ENCODE peak calls at places on chromosomes 4 and X, in four cellular contexts. One of them, this sample, is unnamed.

GRCh38 chrX:119971184-119971583 is 27.6 kb upstream of the NKAP start:
- DNase-seq in Peyer's patch: no peak
- DNase-seq in left ventricle myocardium inferior: no peak
- DNase-seq in CD8-positive, alpha-beta T cell: no peak
- DNase-seq in this sample: no peak

GRCh38 chr4:80186666-80187065 is 10.6 kb upstream of the PRDM8 start:
- DNase-seq in CD8-positive, alpha-beta T cell: no peak
- DNase-seq in left ventricle myocardium inferior: no peak
- DNase-seq in Peyer's patch: no peak
- DNase-seq in this sample: no peak

GRCh38 chr4:112840061-112840460 is 203.1 kb downstream of the LARP7 start:
- DNase-seq in Peyer's patch: no peak
- DNase-seq in left ventricle myocardium inferior: no peak
- DNase-seq in CD8-positive, alpha-beta T cell: no peak
- DNase-seq in this sample: no peak

GRCh38 chr4:73019462-73020047 is 50.0 kb downstream of the COX18 start:
- DNase-seq in left ventricle myocardium inferior: no peak
- DNase-seq in Peyer's patch: no peak
- DNase-seq in CD8-positive, alpha-beta T cell: no peak
- DNase-seq in this sample: peak

GRCh38 chrX:109537324-109537665 is 651 bp downstream of the NXT2 start:
- DNase-seq in left ventricle myocardium inferior: no peak
- DNase-seq in Peyer's patch: no peak
- DNase-seq in CD8-positive, alpha-beta T cell: no peak
- DNase-seq in this sample: peak

GRCh38 chr4:25702848-25703247 is 47.2 kb downstream of the SLC34A2 start:
- DNase-seq in CD8-positive, alpha-beta T cell: no peak
- DNase-seq in left ventricle myocardium inferior: peak
- DNase-seq in Peyer's patch: no peak
- DNase-seq in this sample: no peak

GRCh38 chrX:110086916-110087484 is 84.1 kb downstream of the TMEM164 start:
- DNase-seq in Peyer's patch: no peak
- DNase-seq in left ventricle myocardium inferior: no peak
- DNase-seq in CD8-positive, alpha-beta T cell: no peak
- DNase-seq in this sample: peak

GRCh38 chr4:119632216-119632615 is 3.6 kb upstream of the PDE5A start:
- DNase-seq in left ventricle myocardium inferior: no peak
- DNase-seq in CD8-positive, alpha-beta T cell: no peak
- DNase-seq in Peyer's patch: no peak
- DNase-seq in this sample: peak

GRCh38 chrX:1807301-1807731 is 192.5 kb downstream of the ASMT start:
- DNase-seq in CD8-positive, alpha-beta T cell: no peak
- DNase-seq in Peyer's patch: peak
- DNase-seq in left ventricle myocardium inferior: no peak
- DNase-seq in this sample: no peak

GRCh38 chr4:99853190-99853589 is 36.6 kb downstream of the DAPP1 start:
- DNase-seq in CD8-positive, alpha-beta T cell: no peak
- DNase-seq in Peyer's patch: no peak
- DNase-seq in left ventricle myocardium inferior: no peak
- DNase-seq in this sample: no peak

GRCh38 chr4:36006226-36006625 is 238.1 kb downstream of the ARAP2 start:
- DNase-seq in left ventricle myocardium inferior: no peak
- DNase-seq in CD8-positive, alpha-beta T cell: no peak
- DNase-seq in Peyer's patch: no peak
- DNase-seq in this sample: peak

GRCh38 chr4:118811008-118811764 is 24.7 kb downstream of the SEC24D start:
- DNase-seq in Peyer's patch: no peak
- DNase-seq in left ventricle myocardium inferior: no peak
- DNase-seq in CD8-positive, alpha-beta T cell: no peak
- DNase-seq in this sample: no peak

GRCh38 chrX:76279007-76279406 is 106.1 kb downstream of the PBDC1 start:
- DNase-seq in CD8-positive, alpha-beta T cell: peak
- DNase-seq in Peyer's patch: peak
- DNase-seq in left ventricle myocardium inferior: peak
- DNase-seq in this sample: peak

GRCh38 chrX:153052534-153052933 is 3.7 kb upstream of the PNMA3 start:
- DNase-seq in CD8-positive, alpha-beta T cell: no peak
- DNase-seq in Peyer's patch: no peak
- DNase-seq in left ventricle myocardium inferior: no peak
- DNase-seq in this sample: no peak

GRCh38 chrX:9534686-9535085 is 69.8 kb downstream of the TBL1X start:
- DNase-seq in Peyer's patch: no peak
- DNase-seq in CD8-positive, alpha-beta T cell: no peak
- DNase-seq in left ventricle myocardium inferior: no peak
- DNase-seq in this sample: no peak

GRCh38 chr4:108559067-108559793 is 61.1 kb upstream of the RPL34 start:
- DNase-seq in Peyer's patch: no peak
- DNase-seq in CD8-positive, alpha-beta T cell: no peak
- DNase-seq in left ventricle myocardium inferior: no peak
- DNase-seq in this sample: peak

GRCh38 chrX:108731144-108731543 is 5.2 kb downstream of the IRS4 start:
- DNase-seq in left ventricle myocardium inferior: no peak
- DNase-seq in Peyer's patch: no peak
- DNase-seq in CD8-positive, alpha-beta T cell: no peak
- DNase-seq in this sample: no peak

GRCh38 chr4:19944806-19945205 is 306.9 kb upstream of the SLIT2 start:
- DNase-seq in CD8-positive, alpha-beta T cell: no peak
- DNase-seq in left ventricle myocardium inferior: no peak
- DNase-seq in Peyer's patch: no peak
- DNase-seq in this sample: no peak

GRCh38 chrX:103637604-103638338 is 9.0 kb downstream of the TCEAL1 start:
- DNase-seq in left ventricle myocardium inferior: no peak
- DNase-seq in Peyer's patch: no peak
- DNase-seq in CD8-positive, alpha-beta T cell: no peak
- DNase-seq in this sample: peak

GRCh38 chr4:141810702-141811365 is 174.5 kb downstream of the IL15 start:
- DNase-seq in left ventricle myocardium inferior: no peak
- DNase-seq in CD8-positive, alpha-beta T cell: no peak
- DNase-seq in Peyer's patch: no peak
- DNase-seq in this sample: no peak

GRCh38 chr4:89868999-89869589 is 25.6 kb upstream of the MMRN1 start:
- DNase-seq in left ventricle myocardium inferior: no peak
- DNase-seq in Peyer's patch: no peak
- DNase-seq in CD8-positive, alpha-beta T cell: no peak
- DNase-seq in this sample: peak

GRCh38 chr4:111506706-111507105 is 638.5 kb upstream of the FAM241A start:
- DNase-seq in Peyer's patch: no peak
- DNase-seq in left ventricle myocardium inferior: no peak
- DNase-seq in CD8-positive, alpha-beta T cell: no peak
- DNase-seq in this sample: peak

GRCh38 chr4:93066746-93067145 is 761.8 kb upstream of the ATOH1 start:
- DNase-seq in Peyer's patch: no peak
- DNase-seq in CD8-positive, alpha-beta T cell: no peak
- DNase-seq in left ventricle myocardium inferior: no peak
- DNase-seq in this sample: peak

GRCh38 chr4:1411436-1412375 is 5.5 kb upstream of the NKX1-1 start:
- DNase-seq in left ventricle myocardium inferior: no peak
- DNase-seq in CD8-positive, alpha-beta T cell: no peak
- DNase-seq in Peyer's patch: no peak
- DNase-seq in this sample: no peak

GRCh38 chr4:163353054-163353453 is 9.4 kb downstream of the NPY5R start:
- DNase-seq in CD8-positive, alpha-beta T cell: no peak
- DNase-seq in Peyer's patch: no peak
- DNase-seq in left ventricle myocardium inferior: no peak
- DNase-seq in this sample: no peak

GRCh38 chr4:80125252-80126177 is 52.5 kb upstream of the ANTXR2 start:
- DNase-seq in left ventricle myocardium inferior: no peak
- DNase-seq in CD8-positive, alpha-beta T cell: peak
- DNase-seq in Peyer's patch: peak
- DNase-seq in this sample: peak

GRCh38 chrX:114071412-114071811 is 512.5 kb upstream of the HTR2C start:
- DNase-seq in CD8-positive, alpha-beta T cell: no peak
- DNase-seq in Peyer's patch: no peak
- DNase-seq in left ventricle myocardium inferior: no peak
- DNase-seq in this sample: peak

GRCh38 chrX:74467656-74468055 is 46.4 kb downstream of the SLC16A2 start:
- DNase-seq in Peyer's patch: no peak
- DNase-seq in CD8-positive, alpha-beta T cell: no peak
- DNase-seq in left ventricle myocardium inferior: no peak
- DNase-seq in this sample: peak

GRCh38 chrX:78979789-78980464 is 34.7 kb downstream of the P2RY10 start:
- DNase-seq in left ventricle myocardium inferior: no peak
- DNase-seq in CD8-positive, alpha-beta T cell: no peak
- DNase-seq in Peyer's patch: no peak
- DNase-seq in this sample: peak

GRCh38 chr4:140672366-140672765 is 83.8 kb downstream of the TBC1D9 start:
- DNase-seq in Peyer's patch: no peak
- DNase-seq in left ventricle myocardium inferior: no peak
- DNase-seq in CD8-positive, alpha-beta T cell: no peak
- DNase-seq in this sample: no peak

GRCh38 chr4:102334624-102335023 is 10.7 kb downstream of the SLC39A8 start:
- DNase-seq in CD8-positive, alpha-beta T cell: no peak
- DNase-seq in Peyer's patch: no peak
- DNase-seq in left ventricle myocardium inferior: no peak
- DNase-seq in this sample: peak
- TF ChIP-seq CTCF in CD8-positive, alpha-beta T cell: no peak
- TF ChIP-seq CTCF in Peyer's patch: no peak
- TF ChIP-seq CTCF in left ventricle myocardium inferior: no peak
- TF ChIP-seq CTCF in this sample: no peak

GRCh38 chr4:46389301-46389761 is 597 bp downstream of the GABRA2 start:
- DNase-seq in CD8-positive, alpha-beta T cell: no peak
- DNase-seq in Peyer's patch: peak
- DNase-seq in left ventricle myocardium inferior: no peak
- DNase-seq in this sample: no peak
- H3K4me3 ChIP-seq in CD8-positive, alpha-beta T cell: no peak
- H3K4me3 ChIP-seq in Peyer's patch: peak
- H3K4me3 ChIP-seq in left ventricle myocardium inferior: peak
- H3K4me3 ChIP-seq in this sample: no peak

GRCh38 chrX:133048751-133049150 is 48.2 kb downstream of the USP26 start:
- DNase-seq in left ventricle myocardium inferior: no peak
- DNase-seq in Peyer's patch: no peak
- DNase-seq in CD8-positive, alpha-beta T cell: no peak
- DNase-seq in this sample: no peak

GRCh38 chrX:133046601-133047000 is 50.3 kb downstream of the USP26 start:
- DNase-seq in left ventricle myocardium inferior: no peak
- DNase-seq in Peyer's patch: no peak
- DNase-seq in CD8-positive, alpha-beta T cell: no peak
- DNase-seq in this sample: no peak

GRCh38 chrX:133042260-133042659 is 54.6 kb downstream of the USP26 start:
- DNase-seq in Peyer's patch: no peak
- DNase-seq in left ventricle myocardium inferior: no peak
- DNase-seq in CD8-positive, alpha-beta T cell: no peak
- DNase-seq in this sample: no peak

DNA sequence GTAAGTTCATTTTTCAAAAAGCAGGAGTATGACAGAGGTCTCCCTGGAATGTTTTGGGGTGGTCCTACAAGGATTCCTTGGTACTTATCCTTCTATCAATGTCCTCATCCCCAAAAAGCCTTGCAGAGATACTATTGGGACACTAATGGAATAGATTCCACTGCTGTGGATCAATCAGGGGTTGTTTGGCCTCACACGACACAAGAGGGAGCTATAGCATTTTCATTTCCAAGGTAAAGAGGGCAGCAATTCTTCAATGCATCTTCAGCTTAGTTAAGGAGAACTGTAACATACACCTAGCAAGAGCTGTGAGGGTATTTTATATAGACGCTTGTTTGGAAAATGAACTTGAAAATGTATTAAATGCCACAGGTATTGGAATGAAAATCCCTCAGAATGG is 50.9 kb downstream of the USP26 start:
- DNase-seq in left ventricle myocardium inferior: no peak
- DNase-seq in CD8-positive, alpha-beta T cell: no peak
- DNase-seq in Peyer's patch: no peak
- DNase-seq in this sample: peak
- TF ChIP-seq CTCF in left ventricle myocardium inferior: no peak
- TF ChIP-seq CTCF in CD8-positive, alpha-beta T cell: no peak
- TF ChIP-seq CTCF in Peyer's patch: no peak
- TF ChIP-seq CTCF in this sample: peak

DNA sequence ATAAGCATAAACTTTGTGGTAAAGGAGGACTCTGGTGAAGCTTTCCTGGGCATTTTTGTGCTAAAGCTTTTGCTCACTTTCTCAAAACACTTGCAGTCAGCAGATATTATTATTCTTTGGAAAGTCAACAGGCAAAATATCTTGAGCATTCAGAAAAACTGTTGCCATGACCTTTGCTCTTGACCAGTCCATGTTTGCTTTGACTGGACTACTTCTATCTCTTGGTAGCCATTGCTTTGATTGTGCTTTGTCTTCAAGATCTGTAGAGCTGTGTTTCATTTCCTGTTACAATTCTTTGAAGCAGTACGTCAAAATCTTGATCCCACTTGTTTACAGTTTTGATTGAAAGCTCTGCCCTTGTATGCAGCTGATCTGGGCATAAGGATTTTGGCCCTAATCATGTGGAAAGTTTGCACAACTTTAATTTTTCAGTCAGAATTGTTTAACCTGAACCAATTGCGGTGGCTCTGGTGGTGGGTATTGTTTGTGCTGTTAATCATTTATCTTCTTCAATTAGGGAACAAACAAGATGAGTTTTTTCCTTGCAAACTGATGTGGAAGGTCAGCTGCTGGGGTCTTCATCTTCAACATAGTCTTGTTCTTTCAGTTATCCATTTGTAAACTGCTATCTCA is 121.5 kb upstream of the NUDT6 start:
- DNase-seq in left ventricle myocardium inferior: no peak
- DNase-seq in CD8-positive, alpha-beta T cell: no peak
- DNase-seq in Peyer's patch: no peak
- DNase-seq in this sample: no peak
- H3K4me3 ChIP-seq in left ventricle myocardium inferior: no peak
- H3K4me3 ChIP-seq in CD8-positive, alpha-beta T cell: no peak
- H3K4me3 ChIP-seq in Peyer's patch: no peak
- H3K4me3 ChIP-seq in this sample: no peak

DNA sequence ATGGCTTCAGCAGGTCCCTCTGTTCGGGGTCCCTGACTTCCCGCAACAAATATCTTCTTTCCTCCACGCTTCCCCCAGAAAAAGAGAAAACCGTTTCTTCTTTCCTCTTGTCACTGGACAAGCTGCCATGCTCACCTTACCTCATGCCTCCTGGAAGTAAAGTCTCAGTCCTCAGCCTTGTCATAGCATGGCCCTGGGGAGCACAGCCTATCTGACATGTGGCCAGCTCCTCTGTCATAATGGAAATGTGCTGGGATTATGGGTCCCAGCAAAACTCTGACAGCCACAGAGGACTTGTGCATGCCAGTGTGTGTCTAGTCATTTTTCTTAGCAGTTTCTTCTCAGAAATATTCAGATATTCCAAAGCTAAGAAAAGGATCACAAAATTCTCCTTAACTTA is 122.4 kb downstream of the AASDH start:
- DNase-seq in CD8-positive, alpha-beta T cell: no peak
- DNase-seq in Peyer's patch: no peak
- DNase-seq in left ventricle myocardium inferior: no peak
- DNase-seq in this sample: no peak
- TF ChIP-seq CTCF in CD8-positive, alpha-beta T cell: no peak
- TF ChIP-seq CTCF in Peyer's patch: no peak
- TF ChIP-seq CTCF in left ventricle myocardium inferior: no peak
- TF ChIP-seq CTCF in this sample: no peak